ENCODE peak calls at places on chromosomes 4 and X, in eight cellular contexts. U is endothelial cell of umbilical vein, R is IMR-90, E is astrocyte, D is cardiac muscle cell, H is ovary, T is lung, A is fibroblast of lung. M is an unnamed sample. For H3K4me1, the result is how much of the 10 kb centered on the place peaks cover.

GRCh38 chrX:100648601-100649417 is 4.8 kb downstream of the SRPX2 start:
- DNase-seq in U (peak), R (peak), E (peak), D (no peak), H (peak), T (no peak), A (peak), M (peak)

GRCh38 chr4:128653514-128654420 is 155.7 kb upstream of the JADE1 start:
- DNase-seq in U (no peak), R (peak), E (no peak), D (peak), H (peak), T (peak), A (no peak), M (peak)

GRCh38 chrX:151515233-151515632 is 48.2 kb upstream of the PASD1 start:
- DNase-seq in U (no peak), R (no peak), E (no peak), D (no peak), H (no peak), T (no peak), A (no peak), M (no peak)

GRCh38 chrX:288561-288991 is 7.4 kb downstream of the PLCXD1 start:
- DNase-seq in U (no peak), R (no peak), E (no peak), D (no peak), H (peak), T (no peak), A (no peak), M (no peak)

GRCh38 chr4:98728871-98729270 is 70.5 kb upstream of the TSPAN5 start:
- DNase-seq in U (no peak), R (no peak), E (no peak), D (no peak), H (no peak), T (no peak), A (no peak), M (no peak)

GRCh38 chr4:118746251-118746919 is 61.2 kb downstream of the METTL14 start:
- DNase-seq in U (no peak), R (no peak), E (no peak), D (peak), H (peak), T (no peak), A (no peak), M (no peak)

GRCh38 chrX:31237189-31237588 is 165.3 kb upstream of the FTHL17 start:
- DNase-seq in U (no peak), R (peak), E (no peak), D (no peak), H (no peak), T (no peak), A (no peak), M (no peak)

GRCh38 chr4:185127021-185127925 is 15.8 kb upstream of the SLC25A4 start:
- DNase-seq in U (peak), R (no peak), E (peak), D (peak), H (peak), T (no peak), A (peak), M (no peak)

GRCh38 chrX:106696502-106696901 is 30.0 kb upstream of the RNF128 start:
- DNase-seq in U (no peak), R (no peak), E (no peak), D (no peak), H (no peak), T (no peak), A (no peak), M (no peak)

GRCh38 chrX:153495362-153495751 is 577 bp downstream of the BGN start:
- DNase-seq in U (no peak), R (peak), E (no peak), D (no peak), H (peak), T (no peak), A (peak), M (no peak)

GRCh38 chrX:64187762-64188150 is 17.8 kb downstream of the AMER1 start:
- DNase-seq in U (no peak), R (no peak), E (no peak), D (no peak), H (no peak), T (no peak), A (no peak), M (no peak)

GRCh38 chrX:33447285-33447684 is 235.9 kb upstream of the DMD start:
- DNase-seq in U (no peak), R (peak), E (no peak), D (no peak), H (no peak), T (no peak), A (no peak), M (no peak)

GRCh38 chrX:54920610-54921426 is at the start of gene TRO:
- DNase-seq in U (no peak), R (peak), E (no peak), D (peak), H (no peak), T (no peak), A (peak), M (no peak)

GRCh38 chrX:28010875-28011274 is 29.6 kb upstream of the DCAF8L1 start:
- DNase-seq in U (peak), R (no peak), E (no peak), D (no peak), H (no peak), T (no peak), A (no peak), M (no peak)

GRCh38 chr4:85474818-85475630 is at the start of gene ARHGAP24:
- DNase-seq in U (peak), R (peak), E (peak), D (peak), H (peak), T (peak), A (peak), M (peak)

GRCh38 chrX:9816094-9816700 is 30.0 kb downstream of the SHROOM2 start:
- DNase-seq in U (no peak), R (no peak), E (peak), D (no peak), H (no peak), T (no peak), A (peak), M (no peak)

GRCh38 chr4:176187610-176188009 is 7.8 kb downstream of the SPATA4 start:
- DNase-seq in U (no peak), R (peak), E (peak), D (no peak), H (no peak), T (no peak), A (peak), M (no peak)

GRCh38 chr4:184437565-184437964 is 36.8 kb downstream of the IRF2 start:
- DNase-seq in U (no peak), R (peak), E (no peak), D (no peak), H (no peak), T (no peak), A (no peak), M (no peak)

GRCh38 chrX:44223150-44223549 is 120.3 kb downstream of the EFHC2 start:
- DNase-seq in U (peak), R (peak), E (peak), D (no peak), H (peak), T (no peak), A (peak), M (no peak)

GRCh38 chr4:145352438-145353145 is 129.1 kb upstream of the SMAD1 start:
- DNase-seq in U (no peak), R (no peak), E (peak), D (no peak), H (no peak), T (no peak), A (peak), M (no peak)

GRCh38 chr4:83323136-83323535 is 11.5 kb downstream of the HPSE start:
- DNase-seq in U (no peak), R (no peak), E (no peak), D (no peak), H (no peak), T (no peak), A (no peak), M (no peak)

GRCh38 chr4:133594246-133595207 is 445.4 kb downstream of the PCDH10 start:
- DNase-seq in U (peak), R (peak), E (peak), D (no peak), H (no peak), T (no peak), A (peak), M (no peak)

GRCh38 chrX:140697618-140698017 is 11.9 kb upstream of the LINC00632 start:
- DNase-seq in U (no peak), R (no peak), E (no peak), D (no peak), H (no peak), T (no peak), A (no peak), M (peak)

GRCh38 chr4:119570401-119570800 is 58.2 kb downstream of the PDE5A start:
- DNase-seq in U (no peak), R (peak), E (peak), D (no peak), H (no peak), T (no peak), A (peak), M (no peak)

GRCh38 chrX:129930941-129931410 is 25.0 kb downstream of the UTP14A start:
- DNase-seq in U (no peak), R (no peak), E (peak), D (peak), H (no peak), T (no peak), A (peak), M (no peak)

GRCh38 chr4:37685211-37685725 is 908 bp downstream of the RELL1 start:
- DNase-seq in U (peak), R (peak), E (peak), D (no peak), H (no peak), T (no peak), A (peak), M (no peak)

GRCh38 chr4:186792994-186793393 is 69.3 kb upstream of the FAT1 start:
- DNase-seq in U (no peak), R (peak), E (peak), D (no peak), H (no peak), T (no peak), A (peak), M (no peak)

GRCh38 chr4:7909966-7910720 is 29.5 kb downstream of the AFAP1 start:
- DNase-seq in U (no peak), R (peak), E (no peak), D (no peak), H (no peak), T (no peak), A (peak), M (no peak)

GRCh38 chr4:7910721-7911015 is 29.0 kb downstream of the AFAP1 start:
- DNase-seq in U (no peak), R (no peak), E (no peak), D (no peak), H (no peak), T (no peak), A (no peak), M (no peak)

GRCh38 chr4:7911044-7911578 is 28.6 kb downstream of the AFAP1 start:
- DNase-seq in U (no peak), R (peak), E (peak), D (peak), H (no peak), T (peak), A (peak), M (no peak)

GRCh38 chr4:7908668-7909067 is 31.0 kb downstream of the AFAP1 start:
- DNase-seq in U (no peak), R (no peak), E (no peak), D (no peak), H (no peak), T (no peak), A (no peak), M (no peak)

DNA sequence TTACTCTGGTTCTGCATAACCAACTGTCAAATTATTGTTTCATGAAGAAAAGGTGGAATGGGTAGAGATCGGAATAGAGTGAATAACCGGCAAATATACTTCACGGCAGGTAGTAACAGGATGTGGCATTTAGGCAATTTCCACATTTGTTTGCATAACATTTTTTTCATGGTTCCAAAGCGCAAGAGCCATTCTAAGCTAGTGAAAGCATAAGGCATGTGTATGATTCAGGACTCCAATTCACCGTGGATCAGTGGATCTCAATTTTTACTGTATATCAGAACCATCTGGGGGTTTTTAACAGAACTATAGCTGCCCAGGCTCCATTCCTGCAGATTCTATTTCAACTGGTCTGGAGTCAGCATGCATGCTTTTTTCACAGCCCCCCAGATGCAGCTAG is 30.2 kb downstream of the AFAP1 start:
- DNase-seq in U (no peak), R (no peak), E (no peak), D (no peak), H (no peak), T (no peak), A (peak), M (no peak)
- H3K4me1 ChIP-seq in U (half or more), R (under half), E (half or more), D (under half), H (under half), T (under half), A (under half), M (under half)

GRCh38 chr4:1952719-1953118 is 56.1 kb downstream of the NELFA start:
- DNase-seq in U (no peak), R (no peak), E (no peak), D (no peak), H (no peak), T (no peak), A (no peak), M (no peak)

GRCh38 chr4:1953335-1953734 is 55.4 kb downstream of the NELFA start:
- DNase-seq in U (no peak), R (no peak), E (no peak), D (no peak), H (no peak), T (no peak), A (no peak), M (no peak)

GRCh38 chr4:1950369-1950768 is 58.4 kb downstream of the NELFA start:
- DNase-seq in U (no peak), R (no peak), E (no peak), D (no peak), H (no peak), T (no peak), A (no peak), M (no peak)

GRCh38 chr4:1948892-1949436 is 59.8 kb downstream of the NELFA start:
- DNase-seq in U (no peak), R (no peak), E (no peak), D (no peak), H (no peak), T (no peak), A (no peak), M (no peak)

DNA sequence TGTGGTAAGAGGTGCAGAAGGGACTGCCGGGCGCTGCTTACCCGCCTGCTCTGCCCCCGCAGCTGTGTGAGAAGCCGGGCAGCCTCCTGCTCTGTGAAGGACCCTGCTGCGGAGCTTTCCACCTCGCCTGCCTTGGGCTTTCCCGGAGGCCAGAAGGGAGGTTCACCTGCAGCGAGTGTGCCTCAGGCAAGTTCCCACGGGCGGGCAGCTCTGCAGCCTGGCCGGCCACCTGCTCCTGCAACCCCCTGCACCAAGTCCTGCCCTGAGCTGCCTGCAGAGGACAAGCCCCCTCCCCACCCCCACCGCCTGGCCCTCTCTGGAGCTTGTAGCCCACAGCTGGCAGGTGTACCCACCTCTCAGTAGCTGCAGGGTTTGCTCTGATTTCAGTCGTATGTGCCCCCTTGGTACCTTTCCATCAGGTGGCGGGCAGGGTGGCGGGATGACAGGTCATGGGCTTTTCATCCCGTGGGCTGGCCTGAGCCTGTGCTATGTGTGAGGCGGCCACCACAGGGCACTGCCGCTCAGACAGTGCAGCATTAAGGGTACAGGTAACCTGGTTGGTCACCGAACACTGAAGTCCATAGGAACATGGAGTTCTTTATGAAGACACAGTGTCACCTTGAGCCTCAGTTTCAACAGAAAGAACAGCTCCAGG is 56.6 kb downstream of the NELFA start:
- DNase-seq in U (no peak), R (no peak), E (no peak), D (no peak), H (no peak), T (no peak), A (no peak), M (no peak)
- TF ChIP-seq CTCF in U (no peak), R (no peak), E (no peak), D (no peak), H (no peak), T (no peak), A (no peak), M (no peak)

DNA sequence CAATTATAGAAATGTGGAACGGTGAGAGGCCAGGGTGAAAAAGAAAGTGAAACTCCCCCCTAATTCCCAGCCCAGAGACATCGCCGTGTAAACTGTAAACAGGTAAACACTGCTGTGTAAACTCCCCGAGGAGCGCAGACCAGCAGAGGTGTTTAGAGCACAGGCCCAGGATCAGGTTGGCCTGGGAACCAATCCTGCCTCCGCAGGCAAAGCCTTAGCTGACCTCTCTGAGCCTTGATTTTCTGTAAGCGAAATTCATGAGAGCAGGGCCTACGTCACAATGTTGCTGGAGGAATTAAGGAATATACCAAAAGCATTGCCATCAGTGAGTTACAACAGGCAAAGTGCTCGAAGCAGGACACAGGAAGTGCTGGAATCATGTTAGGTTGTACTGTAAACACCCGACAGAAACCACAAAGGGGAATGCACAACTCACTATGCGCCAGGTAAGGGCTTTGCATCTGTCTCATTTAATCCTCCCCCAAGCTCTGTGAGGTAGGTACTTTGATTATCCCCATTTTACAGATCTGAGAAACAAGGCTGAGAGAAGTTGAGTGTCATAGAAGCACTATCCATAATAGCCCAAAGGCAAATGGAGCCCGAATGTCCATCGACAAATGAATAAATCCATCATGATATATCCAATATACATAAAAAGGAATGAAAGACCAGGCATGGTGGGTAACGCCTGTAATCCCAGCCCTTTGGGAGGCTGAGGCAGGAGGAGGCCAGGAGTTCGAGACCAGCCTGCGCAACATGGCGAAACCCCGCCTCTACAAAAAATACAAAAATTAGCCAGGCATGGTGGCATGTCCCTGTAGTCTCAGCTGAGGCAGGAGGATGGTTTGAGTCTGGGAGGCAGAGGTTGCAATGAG is 30.7 kb upstream of the KIAA0232 start:
- DNase-seq in U (no peak), R (peak), E (no peak), D (no peak), H (no peak), T (no peak), A (no peak), M (no peak)
- H3K4me3 ChIP-seq in U (no peak), R (no peak), E (no peak), D (no peak), H (no peak), T (no peak), A (no peak), M (no peak)

DNA sequence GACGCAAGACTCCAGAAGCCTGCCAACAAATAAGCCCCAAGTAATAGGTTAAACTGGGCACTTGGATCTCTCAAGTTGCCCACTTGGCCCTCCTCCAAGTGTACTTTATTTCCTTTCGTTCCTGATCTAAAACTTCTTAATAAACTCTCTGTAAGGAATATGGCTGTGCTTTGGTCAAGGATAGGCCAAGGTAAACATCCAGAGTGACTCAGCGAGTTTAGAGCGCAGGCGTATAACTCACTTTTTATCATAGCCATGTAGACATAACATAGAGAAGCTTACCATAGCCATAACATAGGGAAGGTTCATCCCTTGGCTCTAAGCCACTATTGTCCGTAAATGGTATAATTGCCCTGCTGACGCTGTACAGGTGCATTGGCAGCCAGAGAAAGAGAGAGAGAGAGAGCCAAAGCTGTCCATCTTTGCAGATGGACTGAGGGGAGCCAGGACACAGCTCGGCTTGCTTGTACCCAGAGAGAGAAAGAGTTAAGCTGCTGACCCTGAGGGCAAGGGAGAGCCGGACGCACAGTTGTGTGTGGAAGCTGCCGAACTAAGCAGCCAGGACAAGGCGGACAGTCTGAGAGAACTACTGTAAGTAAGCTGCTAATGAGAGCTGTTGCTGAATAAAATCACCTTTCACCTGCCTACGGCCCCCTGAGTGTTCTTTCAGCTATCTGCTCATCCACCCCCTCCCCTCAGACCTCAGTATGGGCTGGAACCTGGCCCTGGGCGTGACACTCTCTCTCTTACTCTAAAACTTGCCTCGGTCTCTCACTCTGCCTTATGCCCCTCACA is 1.8 kb downstream of the TLR1 start:
- DNase-seq in U (no peak), R (no peak), E (no peak), D (no peak), H (no peak), T (no peak), A (no peak), M (no peak)
- H3K4me1 ChIP-seq in U (under half), R (under half), E (under half), D (under half), H (under half), T (under half), A (under half), M (under half)

M was measured in Caco-2.